ENCODE peak calls at places on chromosomes 2 and 18, in seven cellular contexts. C, I, P, D, A, W and K are unnamed samples.

GRCh38 chr2:145652992-145653545 is 1133.2 kb upstream of the ZEB2 start:
- DNase-seq in C (no peak), I (no peak), P (no peak), D (no peak), A (no peak), W (no peak), K (no peak)

GRCh38 chr18:3874593-3874992 is 424.6 kb downstream of the TGIF1 start:
- DNase-seq in C (no peak), I (no peak), P (no peak), D (no peak), A (no peak), W (no peak), K (no peak)

GRCh38 chr2:113711857-113712256 is 44.6 kb downstream of the SLC35F5 start:
- DNase-seq in C (no peak), I (no peak), P (no peak), D (no peak), A (no peak), W (no peak), K (no peak)

GRCh38 chr2:204024503-204024902 is 87.9 kb downstream of the ICOS start:
- DNase-seq in C (peak), I (peak), P (peak), D (no peak), A (no peak), W (no peak), K (no peak)

GRCh38 chr2:69926849-69927515 is 12.1 kb downstream of the MXD1 start:
- DNase-seq in C (no peak), I (no peak), P (no peak), D (no peak), A (no peak), W (no peak), K (no peak)

GRCh38 chr2:26001743-26002341 is 19.5 kb upstream of the KIF3C start:
- DNase-seq in C (no peak), I (no peak), P (peak), D (no peak), A (peak), W (peak), K (peak)

GRCh38 chr2:186497928-186498327 is 11.9 kb downstream of the ZC3H15 start:
- DNase-seq in C (no peak), I (no peak), P (no peak), D (no peak), A (no peak), W (no peak), K (no peak)

GRCh38 chr18:7908686-7909299 is 341.7 kb downstream of the PTPRM start:
- DNase-seq in C (no peak), I (no peak), P (no peak), D (no peak), A (no peak), W (no peak), K (no peak)

GRCh38 chr2:225637199-225637598 is 237.7 kb downstream of the NYAP2 start:
- DNase-seq in C (no peak), I (no peak), P (no peak), D (no peak), A (no peak), W (no peak), K (no peak)

GRCh38 chr2:239195318-239195871 is 205.4 kb downstream of the HDAC4 start:
- DNase-seq in C (no peak), I (no peak), P (peak), D (no peak), A (peak), W (no peak), K (no peak)

GRCh38 chr2:74575320-74575719 is 20.8 kb downstream of the DOK1 start:
- DNase-seq in C (no peak), I (no peak), P (no peak), D (no peak), A (no peak), W (no peak), K (no peak)

GRCh38 chr2:7707723-7708122 is 790.5 kb downstream of the RNF144A start:
- DNase-seq in C (no peak), I (no peak), P (no peak), D (no peak), A (no peak), W (no peak), K (no peak)

GRCh38 chr18:39188278-39188677 is 1622.7 kb upstream of the CELF4 start:
- DNase-seq in C (no peak), I (no peak), P (no peak), D (no peak), A (no peak), W (no peak), K (no peak)

GRCh38 chr2:19120941-19121750 is 237.3 kb downstream of the OSR1 start:
- DNase-seq in C (no peak), I (peak), P (no peak), D (no peak), A (no peak), W (no peak), K (no peak)

GRCh38 chr2:223585691-223586090 is 16.5 kb downstream of the SCG2 start:
- DNase-seq in C (no peak), I (no peak), P (no peak), D (no peak), A (no peak), W (no peak), K (no peak)

GRCh38 chr2:5782103-5782502 is 89.9 kb downstream of the SOX11 start:
- DNase-seq in C (no peak), I (no peak), P (no peak), D (no peak), A (no peak), W (no peak), K (no peak)

GRCh38 chr18:38801640-38802039 is 1236.0 kb upstream of the CELF4 start:
- DNase-seq in C (no peak), I (no peak), P (no peak), D (no peak), A (no peak), W (no peak), K (no peak)

GRCh38 chr2:231160701-231161100 is 35.9 kb upstream of the HTR2B start:
- DNase-seq in C (no peak), I (no peak), P (no peak), D (no peak), A (no peak), W (no peak), K (no peak)

GRCh38 chr2:240149943-240150784 is 9.7 kb upstream of the OTOS start:
- DNase-seq in C (peak), I (peak), P (peak), D (no peak), A (no peak), W (no peak), K (no peak)

GRCh38 chr2:9552491-9553178 is 3.0 kb downstream of the ADAM17 start:
- DNase-seq in C (peak), I (no peak), P (no peak), D (no peak), A (no peak), W (no peak), K (no peak)

GRCh38 chr18:1011342-1011741 is 106.7 kb downstream of the ADCYAP1 start:
- DNase-seq in C (no peak), I (no peak), P (no peak), D (no peak), A (no peak), W (no peak), K (no peak)

GRCh38 chr2:231930601-231931281 is 4.5 kb upstream of the NPPC start:
- DNase-seq in C (no peak), I (no peak), P (peak), D (no peak), A (peak), W (peak), K (no peak)

GRCh38 chr18:61876899-61877298 is 15.9 kb downstream of the RNF152 start:
- DNase-seq in C (no peak), I (no peak), P (no peak), D (no peak), A (no peak), W (no peak), K (no peak)

GRCh38 chr18:58297198-58297597 is 253.2 kb downstream of the NEDD4L start:
- DNase-seq in C (no peak), I (no peak), P (no peak), D (no peak), A (no peak), W (no peak), K (no peak)

GRCh38 chr2:222706616-222707015 is 35.2 kb downstream of the MOGAT1 start:
- DNase-seq in C (no peak), I (no peak), P (no peak), D (no peak), A (no peak), W (no peak), K (no peak)

GRCh38 chr18:50866765-50867164 is 12.2 kb upstream of the ME2 start:
- DNase-seq in C (no peak), I (no peak), P (no peak), D (no peak), A (no peak), W (no peak), K (no peak)

GRCh38 chr2:60042023-60042422 is 511.4 kb downstream of the BCL11A start:
- DNase-seq in C (no peak), I (no peak), P (no peak), D (no peak), A (no peak), W (no peak), K (no peak)

GRCh38 chr18:49857708-49858107 is 44.4 kb upstream of the ACAA2 start:
- DNase-seq in C (no peak), I (no peak), P (no peak), D (no peak), A (no peak), W (no peak), K (no peak)

GRCh38 chr2:91477731-91478672 is 2786.5 kb downstream of the RPIA start:
- DNase-seq in C (peak), I (no peak), P (peak), D (no peak), A (peak), W (peak), K (peak)

GRCh38 chr2:77629529-77629928 is 107.4 kb upstream of the LRRTM4 start:
- DNase-seq in C (no peak), I (no peak), P (no peak), D (no peak), A (no peak), W (no peak), K (no peak)

GRCh38 chr2:212794471-212794870 is 255.9 kb upstream of the ERBB4 start:
- DNase-seq in C (no peak), I (no peak), P (no peak), D (no peak), A (no peak), W (no peak), K (no peak)

GRCh38 chr2:232455426-232456255 is at the start of gene ALPI:
- DNase-seq in C (peak), I (no peak), P (no peak), D (no peak), A (peak), W (peak), K (no peak)

GRCh38 chr18:5173646-5174045 is 23.4 kb downstream of the AKAIN1 start:
- DNase-seq in C (no peak), I (no peak), P (no peak), D (no peak), A (no peak), W (no peak), K (no peak)

GRCh38 chr18:52077251-52077983 is 262.6 kb upstream of the DCC start:
- DNase-seq in C (no peak), I (no peak), P (no peak), D (no peak), A (no peak), W (no peak), K (no peak)

GRCh38 chr2:218218409-218219185 is 1.6 kb downstream of the ARPC2 start:
- DNase-seq in C (no peak), I (no peak), P (no peak), D (peak), A (no peak), W (no peak), K (no peak)

GRCh38 chr2:12882393-12882792 is 165.7 kb downstream of the TRIB2 start:
- DNase-seq in C (no peak), I (no peak), P (no peak), D (no peak), A (no peak), W (no peak), K (no peak)
- TF ChIP-seq POLR2AphosphoS5 in C (no peak), I (no peak), P (no peak), D (no peak), A (no peak), W (no peak), K (no peak)

GRCh38 chr18:44885507-44885906 is 204.8 kb downstream of the SETBP1 start:
- DNase-seq in C (no peak), I (no peak), P (no peak), D (no peak), A (no peak), W (no peak), K (no peak)

GRCh38 chr18:44882163-44882881 is 201.6 kb downstream of the SETBP1 start:
- DNase-seq in C (no peak), I (no peak), P (no peak), D (no peak), A (no peak), W (no peak), K (no peak)

GRCh38 chr18:44893045-44893706 is 212.5 kb downstream of the SETBP1 start:
- DNase-seq in C (no peak), I (no peak), P (no peak), D (no peak), A (no peak), W (no peak), K (no peak)

GRCh38 chr18:44884446-44884845 is 203.8 kb downstream of the SETBP1 start:
- DNase-seq in C (no peak), I (no peak), P (no peak), D (no peak), A (no peak), W (no peak), K (no peak)

GRCh38 chr18:44887227-44887631 is 206.5 kb downstream of the SETBP1 start:
- DNase-seq in C (no peak), I (no peak), P (peak), D (peak), A (no peak), W (no peak), K (no peak)
- TF ChIP-seq POLR2A in C (no peak), I (no peak), P (no peak), D (no peak), A (no peak), W (no peak), K (no peak)

GRCh38 chr2:99692785-99693184 is 203.0 kb upstream of the REV1 start:
- DNase-seq in C (no peak), I (no peak), P (no peak), D (no peak), A (no peak), W (no peak), K (no peak)
- TF ChIP-seq CTCF in C (peak), I (no peak), P (no peak), D (no peak), A (no peak), W (no peak), K (no peak)

DNA sequence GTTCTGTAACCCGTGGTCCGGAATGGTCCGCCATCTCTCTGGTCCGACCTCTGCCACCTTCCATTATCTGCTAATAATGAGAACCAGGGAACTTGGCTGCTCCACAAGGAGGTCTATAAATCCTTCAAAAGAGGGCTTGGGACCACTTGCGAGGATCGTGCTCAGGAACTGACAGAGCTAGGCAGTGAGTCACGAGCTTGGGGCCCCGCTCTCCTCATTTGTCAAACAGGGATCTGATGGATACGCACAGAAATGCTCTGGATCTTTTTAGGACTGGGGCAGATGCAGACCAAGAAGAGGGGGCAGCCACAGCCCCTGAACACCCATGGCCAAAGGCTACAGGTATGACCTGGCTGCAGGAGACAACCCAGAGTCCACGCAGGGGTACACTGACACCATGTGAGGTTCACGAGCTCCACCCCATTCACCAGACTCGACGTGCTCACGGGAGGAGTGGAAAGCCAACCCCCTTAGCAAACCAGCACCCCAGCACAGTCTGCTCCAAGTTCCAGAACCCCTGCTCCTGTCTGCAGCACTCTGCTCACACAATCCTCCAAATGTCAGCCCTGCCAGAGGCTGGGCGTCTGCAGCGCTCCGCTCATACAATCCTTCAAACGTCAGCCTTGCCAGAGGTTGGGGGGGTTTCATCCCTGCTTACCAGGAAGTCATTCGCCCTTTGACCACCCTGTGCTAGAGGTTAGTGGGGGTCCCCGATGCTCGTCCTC is 45.8 kb downstream of the ANO7 start:
- DNase-seq in C (no peak), I (no peak), P (no peak), D (no peak), A (no peak), W (peak), K (no peak)
- TF ChIP-seq POLR2AphosphoS5 in C (no peak), I (no peak), P (no peak), D (peak), A (no peak), W (no peak), K (no peak)

GRCh38 chr2:39781697-39782096 is 2.6 kb upstream of the THUMPD2 start:
- DNase-seq in C (no peak), I (no peak), P (no peak), D (no peak), A (no peak), W (no peak), K (no peak)

GRCh38 chr2:39780825-39781600 is 2.0 kb upstream of the THUMPD2 start:
- DNase-seq in C (peak), I (no peak), P (no peak), D (no peak), A (no peak), W (no peak), K (no peak)

GRCh38 chr2:39778233-39778632 is 825 bp downstream of the THUMPD2 start:
- DNase-seq in C (no peak), I (no peak), P (no peak), D (no peak), A (no peak), W (no peak), K (no peak)

GRCh38 chr2:39779926-39780325 is 868 bp upstream of the THUMPD2 start:
- DNase-seq in C (peak), I (no peak), P (no peak), D (no peak), A (no peak), W (no peak), K (no peak)

GRCh38 chr2:39778775-39779751 is at the start of gene THUMPD2:
- DNase-seq in C (peak), I (peak), P (peak), D (no peak), A (peak), W (peak), K (peak)
- TF ChIP-seq POLR2A in C (peak), I (peak), P (no peak), D (peak), A (peak), W (no peak), K (peak)

GRCh38 chr18:21593540-21594257 is 6.8 kb downstream of the ESCO1 start:
- DNase-seq in C (no peak), I (no peak), P (no peak), D (no peak), A (no peak), W (no peak), K (no peak)
- TF ChIP-seq CTCF in C (peak), I (no peak), P (no peak), D (peak), A (no peak), W (no peak), K (no peak)

GRCh38 chr2:188495990-188496431 is 204.3 kb downstream of the GULP1 start:
- DNase-seq in C (no peak), I (peak), P (no peak), D (no peak), A (no peak), W (no peak), K (no peak)
- TF ChIP-seq POLR2AphosphoS5 in C (no peak), I (peak), P (no peak), D (no peak), A (no peak), W (no peak), K (no peak)